ENCODE peak calls at places on chromosomes 6 and 20, in seven cellular contexts. M is LNCaP clone FGC, I is WTC11, K is neural crest cell, C is fibroblast of pulmonary artery, E is transverse colon, H is GM23338. Q is an unnamed sample.

GRCh38 chr6:81750660-81751387 is 1.7 kb downstream of the TENT5A start:
- DNase-seq in E (no peak), I (no peak), M (no peak), H (no peak), C (peak), K (no peak), Q (no peak)

GRCh38 chr20:50403565-50404418 is 106.4 kb upstream of the PTPN1 start:
- DNase-seq in E (no peak), H (no peak), C (no peak), I (no peak), M (no peak), K (no peak), Q (no peak)

GRCh38 chr6:143734641-143735063 is 56.9 kb downstream of the PHACTR2 start:
- DNase-seq in K (no peak), E (no peak), H (no peak), M (no peak), C (no peak), I (no peak), Q (no peak)

GRCh38 chr6:32945106-32945761 is 4.4 kb upstream of the HLA-DMB start:
- DNase-seq in I (no peak), H (no peak), C (no peak), M (no peak), E (peak), K (no peak), Q (no peak)

GRCh38 chr6:43838276-43839036 is 68.4 kb downstream of the VEGFA start:
- DNase-seq in I (peak), E (peak), K (no peak), C (peak), H (peak), M (no peak), Q (peak)

GRCh38 chr20:7523288-7523687 is 417.0 kb downstream of the HAO1 start:
- DNase-seq in I (no peak), H (no peak), C (no peak), K (no peak), M (no peak), E (no peak), Q (no peak)

GRCh38 chr20:49267327-49267726 is 10.5 kb downstream of the ZNFX1 start:
- DNase-seq in I (no peak), H (no peak), M (no peak), K (no peak), C (no peak), E (no peak), Q (no peak)

GRCh38 chr20:63283397-63284082 is 9.4 kb upstream of the COL20A1 start:
- DNase-seq in M (no peak), E (no peak), C (no peak), K (no peak), H (no peak), I (no peak), Q (no peak)

GRCh38 chr6:169078399-169079145 is 175.1 kb downstream of the THBS2 start:
- DNase-seq in H (no peak), C (no peak), E (no peak), I (no peak), M (no peak), K (no peak), Q (no peak)

GRCh38 chr20:44745560-44746366 is at the start of gene KCNK15:
- DNase-seq in C (no peak), H (peak), E (peak), K (peak), M (no peak), I (peak), Q (peak)

GRCh38 chr20:54118220-54119001 is 48.0 kb upstream of the BCAS1 start:
- DNase-seq in E (no peak), M (no peak), K (no peak), I (no peak), H (no peak), C (no peak), Q (no peak)

GRCh38 chr20:24786096-24786495 is 163.0 kb upstream of the CST7 start:
- DNase-seq in E (no peak), K (no peak), I (no peak), H (no peak), C (no peak), M (no peak), Q (no peak)

GRCh38 chr6:5294392-5295211 is 33.3 kb downstream of the FARS2 start:
- DNase-seq in I (no peak), C (no peak), H (no peak), M (no peak), K (no peak), E (no peak), Q (no peak)

GRCh38 chr6:1535295-1535694 is 74.4 kb upstream of the FOXC1 start:
- DNase-seq in M (no peak), C (peak), E (no peak), K (no peak), H (no peak), I (no peak), Q (no peak)

GRCh38 chr6:169084067-169084466 is 169.6 kb downstream of the THBS2 start:
- DNase-seq in K (no peak), E (no peak), H (no peak), I (no peak), M (no peak), C (no peak), Q (no peak)

GRCh38 chr6:69379518-69379917 is 417.3 kb downstream of the LMBRD1 start:
- DNase-seq in K (no peak), M (no peak), E (no peak), C (no peak), I (no peak), H (no peak), Q (no peak)

GRCh38 chr20:20215976-20216727 is 151.8 kb upstream of the INSM1 start:
- DNase-seq in K (no peak), M (no peak), C (no peak), H (no peak), I (no peak), E (no peak), Q (no peak)

GRCh38 chr6:32188381-32189081 is 1.5 kb downstream of the PBX2 start:
- DNase-seq in K (no peak), H (no peak), I (no peak), E (no peak), C (peak), M (no peak), Q (no peak)

GRCh38 chr6:78483546-78483945 is 383.8 kb upstream of the IRAK1BP1 start:
- DNase-seq in H (no peak), C (peak), M (no peak), I (no peak), K (no peak), E (no peak), Q (no peak)

GRCh38 chr6:95242560-95242959 is 334.8 kb upstream of the MANEA start:
- DNase-seq in I (no peak), K (no peak), E (no peak), C (no peak), H (no peak), M (no peak), Q (no peak)

GRCh38 chr6:142377112-142377848 is 75.5 kb downstream of the ADGRG6 start:
- DNase-seq in I (peak), C (peak), K (no peak), E (no peak), M (peak), H (peak), Q (no peak)

GRCh38 chr6:107600936-107601335 is 111.0 kb downstream of the SOBP start:
- DNase-seq in C (peak), H (peak), I (peak), K (no peak), M (no peak), E (peak), Q (no peak)

GRCh38 chr20:46060301-46060881 is 29.4 kb downstream of the NCOA5 start:
- DNase-seq in C (peak), H (no peak), K (no peak), I (no peak), M (no peak), E (no peak), Q (peak)

GRCh38 chr20:48721324-48722001 is 106.3 kb downstream of the PREX1 start:
- DNase-seq in M (no peak), E (no peak), C (no peak), H (no peak), K (no peak), I (no peak), Q (no peak)

GRCh38 chr6:43202451-43202850 is 20.5 kb downstream of the CUL9 start:
- DNase-seq in K (no peak), I (no peak), E (no peak), H (no peak), C (no peak), M (no peak), Q (no peak)

GRCh38 chr6:150456466-150456865 is 87.7 kb downstream of the IYD start:
- DNase-seq in C (no peak), E (no peak), M (no peak), H (no peak), I (no peak), K (no peak), Q (no peak)

GRCh38 chr6:39301606-39302005 is 12.6 kb downstream of the KCNK17 start:
- DNase-seq in E (no peak), C (peak), M (no peak), H (peak), I (peak), K (peak), Q (no peak)

GRCh38 chr6:40630046-40630445 is 42.9 kb upstream of the LRFN2 start:
- DNase-seq in C (no peak), M (no peak), E (no peak), H (no peak), I (no peak), K (no peak), Q (no peak)

GRCh38 chr6:162538643-162539064 is 188.9 kb downstream of the PRKN start:
- DNase-seq in E (no peak), I (no peak), M (no peak), K (no peak), H (no peak), C (no peak), Q (no peak)

GRCh38 chr6:79307321-79308036 is 73.0 kb upstream of the HMGN3 start:
- DNase-seq in H (no peak), E (no peak), I (no peak), M (no peak), K (no peak), C (peak), Q (no peak)

GRCh38 chr6:16249971-16250370 is 11.6 kb downstream of the GMPR start:
- DNase-seq in E (no peak), H (no peak), C (no peak), K (no peak), I (no peak), M (no peak), Q (no peak)

GRCh38 chr6:155959898-155960297 is 504.3 kb upstream of the NOX3 start:
- DNase-seq in H (no peak), K (no peak), C (no peak), M (no peak), E (peak), I (no peak), Q (no peak)

GRCh38 chr6:45655630-45656422 is 278.1 kb upstream of the SUPT3H start:
- DNase-seq in E (no peak), C (peak), I (no peak), K (no peak), M (no peak), H (no peak), Q (no peak)

DNA sequence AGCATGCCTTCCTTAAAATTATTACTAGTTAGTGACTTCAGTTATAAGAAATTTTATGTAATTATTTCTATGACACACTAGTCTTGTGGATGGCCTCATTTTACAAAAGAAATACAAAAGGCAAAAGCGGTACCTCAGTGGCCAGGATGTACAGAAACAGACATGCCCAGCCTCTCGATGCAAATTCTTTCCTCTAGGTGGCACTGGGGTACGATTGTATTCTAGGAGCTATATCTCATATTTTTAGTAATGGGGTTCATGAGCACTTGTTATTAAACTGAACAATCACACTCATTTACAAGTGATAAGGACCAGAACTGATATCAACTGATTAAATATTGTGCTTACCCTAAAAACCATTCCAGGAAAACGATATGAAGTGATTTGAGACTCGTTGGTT is 59.8 kb downstream of the SOD2 start:
- DNase-seq in M (no peak), E (no peak), I (peak), H (peak), K (no peak), C (peak), Q (peak)
- TF ChIP-seq CTCF in M (peak), E (no peak), I (peak), H (peak), K (peak), C (peak), Q (peak)

DNA sequence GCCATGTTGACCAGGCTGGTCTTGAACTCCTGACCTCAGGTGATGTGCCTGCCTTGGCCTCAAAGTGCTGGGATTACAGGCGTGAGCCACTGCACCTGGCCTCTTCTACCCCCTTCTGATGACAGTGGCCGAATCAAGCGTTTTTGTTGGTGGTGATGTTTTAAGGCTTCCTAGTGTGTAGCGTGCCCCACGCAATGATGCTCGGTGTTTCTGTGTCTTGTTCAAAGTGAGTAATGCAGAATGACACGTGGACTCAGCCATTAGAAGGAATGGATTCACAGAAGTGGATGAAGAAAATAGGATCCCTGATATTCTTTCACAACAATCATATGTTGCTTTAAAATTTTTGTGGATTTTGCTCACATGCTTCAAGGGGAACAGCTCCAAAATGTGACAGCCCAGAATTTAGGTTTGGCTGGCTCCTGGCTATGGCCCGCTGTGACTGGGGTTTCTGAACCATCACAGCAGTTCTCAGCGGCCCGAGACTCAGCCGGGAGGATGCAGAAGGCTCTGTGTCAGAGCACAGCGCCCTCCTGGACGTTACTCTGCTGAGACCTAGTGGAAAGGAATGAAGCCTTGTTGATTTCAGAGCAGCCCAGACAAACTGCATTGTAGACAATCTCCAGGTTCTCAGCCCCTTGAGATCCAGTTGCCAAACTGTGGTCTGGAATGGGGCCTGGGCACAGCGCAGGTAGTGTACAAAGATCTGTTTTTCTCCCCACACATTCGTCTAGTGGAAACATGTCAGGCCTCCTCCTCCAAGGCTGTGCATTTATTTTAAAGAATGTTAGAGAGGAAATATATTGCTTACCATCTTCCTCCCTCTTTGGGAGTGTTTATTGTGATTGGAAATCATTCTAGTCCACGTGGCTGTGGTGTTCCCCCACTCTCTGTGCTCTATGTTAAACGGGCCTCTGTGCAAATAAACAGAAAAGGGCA is 57.5 kb upstream of the TIAM2 start:
- DNase-seq in K (no peak), M (no peak), H (peak), C (no peak), I (peak), E (no peak), Q (no peak)
- TF ChIP-seq CTCF in K (no peak), M (no peak), H (no peak), C (no peak), I (no peak), E (no peak), Q (no peak)

DNA sequence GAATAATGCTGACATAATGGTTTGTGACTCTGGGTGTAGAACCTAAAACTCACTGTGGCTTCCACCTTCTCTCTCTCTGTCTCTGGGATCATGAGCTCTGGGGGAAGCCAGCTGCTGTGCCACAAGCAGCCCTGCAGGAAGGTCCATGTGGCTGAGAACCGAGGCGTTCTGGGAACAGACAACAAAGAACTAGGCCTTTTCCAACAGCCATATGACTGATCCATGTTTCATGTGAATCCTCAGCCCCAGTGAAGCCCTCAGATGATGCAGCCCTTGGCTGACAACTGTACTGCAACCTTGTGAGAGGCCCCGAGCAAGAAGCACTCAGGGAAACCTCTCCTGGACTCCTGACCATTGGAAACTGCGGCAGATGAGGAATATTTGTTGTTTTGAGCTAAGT is 56.6 kb downstream of the HLA-G start:
- DNase-seq in E (no peak), I (no peak), C (no peak), M (no peak), H (no peak), K (no peak), Q (no peak)
- TF ChIP-seq CTCF in E (no peak), I (no peak), C (no peak), M (no peak), H (no peak), K (no peak), Q (no peak)

GRCh38 chr20:38173237-38174156 is 8.4 kb upstream of the TGM2 start:
- DNase-seq in K (no peak), I (no peak), H (peak), E (no peak), M (no peak), C (peak), Q (no peak)
- TF ChIP-seq CTCF in K (no peak), I (no peak), H (no peak), E (no peak), M (no peak), C (peak), Q (no peak)

GRCh38 chr6:51511081-51511480 is 576.3 kb downstream of the PKHD1 start:
- DNase-seq in H (no peak), M (no peak), I (no peak), E (no peak), C (no peak), K (no peak), Q (no peak)

GRCh38 chr6:51513891-51514290 is 573.5 kb downstream of the PKHD1 start:
- DNase-seq in I (no peak), E (no peak), M (no peak), C (no peak), H (no peak), K (no peak), Q (no peak)

GRCh38 chr6:51514396-51515051 is 572.9 kb downstream of the PKHD1 start:
- DNase-seq in M (no peak), I (no peak), K (no peak), C (no peak), H (no peak), E (no peak), Q (no peak)

GRCh38 chr6:51509597-51509996 is 577.8 kb downstream of the PKHD1 start:
- DNase-seq in M (no peak), I (no peak), C (no peak), K (no peak), E (no peak), H (no peak), Q (no peak)

GRCh38 chr6:51515052-51515402 is 572.4 kb downstream of the PKHD1 start:
- DNase-seq in K (no peak), I (no peak), M (peak), H (no peak), C (no peak), E (no peak), Q (no peak)
- TF ChIP-seq CTCF in K (peak), I (no peak), M (peak), H (no peak), C (no peak), E (no peak), Q (no peak)

DNA sequence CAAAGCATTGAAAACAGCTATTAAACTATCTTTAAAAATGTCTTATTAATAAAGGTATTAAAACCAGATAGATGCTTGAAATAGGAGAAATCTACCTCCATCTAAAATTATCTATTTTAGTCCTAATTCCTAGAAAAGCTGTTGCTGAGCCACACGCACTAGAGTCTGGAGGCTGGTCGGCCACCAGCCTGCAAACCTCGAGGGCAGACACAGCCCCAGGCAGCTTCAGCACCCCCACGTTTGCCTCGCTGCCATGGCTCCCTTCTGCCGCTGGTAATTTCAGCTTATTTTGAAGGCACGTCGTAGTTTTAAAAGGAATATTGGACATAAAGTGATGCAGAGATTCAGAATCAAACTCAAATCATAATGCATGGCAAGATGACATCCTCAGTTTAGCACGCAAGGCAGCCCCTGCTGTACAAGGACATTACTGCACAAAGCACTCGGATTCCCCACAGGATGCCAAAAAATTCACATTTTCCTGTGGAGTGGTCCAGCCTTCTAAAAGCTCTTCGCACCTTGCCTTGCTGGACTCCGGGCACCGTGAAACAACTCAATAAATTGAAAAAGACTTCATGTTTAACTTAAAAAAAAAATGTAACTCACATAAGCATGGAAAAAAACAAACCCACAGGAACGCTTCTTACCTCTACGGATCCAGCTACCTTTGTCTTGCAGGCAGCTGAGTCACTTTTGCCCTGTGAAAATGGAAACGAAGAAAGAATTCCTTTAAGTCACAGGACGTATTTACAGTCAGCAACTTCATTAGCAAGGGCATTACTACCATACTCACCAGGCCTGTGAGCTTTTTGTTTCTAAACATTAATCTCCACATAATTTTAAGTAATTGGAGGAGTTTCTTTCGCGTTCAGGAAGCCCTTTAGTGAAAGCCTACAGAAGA is 143.4 kb upstream of the RPS6KA2 start:
- DNase-seq in H (peak), C (no peak), M (no peak), K (no peak), E (no peak), I (no peak), Q (no peak)
- TF ChIP-seq CTCF in H (peak), C (peak), M (no peak), K (peak), E (no peak), I (no peak), Q (no peak)

GRCh38 chr6:24431045-24431451 is 28.3 kb downstream of the MRS2 start:
- DNase-seq in K (peak), M (peak), I (no peak), C (peak), H (peak), E (no peak), Q (peak)
- TF ChIP-seq CTCF in K (peak), M (peak), I (peak), C (peak), H (peak), E (peak), Q (peak)